ENCODE peak calls at places on chromosome 20, in six cellular contexts. H, K, T, R, W and S are unnamed samples. For H3K4me1, the result is how much of the 10 kb centered on the place peaks cover.

GRCh38 chr20:3687655-3688054 is 5.8 kb upstream of the ADAM33 start:
- DNase-seq in T (no peak), W (no peak), H (no peak), R (peak), K (no peak), S (no peak)

GRCh38 chr20:44020406-44021148 is 105.9 kb downstream of the TOX2 start:
- DNase-seq in R (no peak), T (no peak), W (no peak), K (peak), H (no peak), S (peak)

GRCh38 chr20:59439243-59439642 is 138.8 kb downstream of the EDN3 start:
- DNase-seq in H (no peak), T (peak), K (no peak), W (no peak), R (no peak), S (no peak)

GRCh38 chr20:47680804-47681529 is 104.3 kb downstream of the SULF2 start:
- DNase-seq in R (no peak), K (no peak), T (no peak), H (no peak), W (no peak), S (no peak)

GRCh38 chr20:63167026-63167917 is 48.7 kb downstream of the YTHDF1 start:
- DNase-seq in R (no peak), T (no peak), K (no peak), H (no peak), W (peak), S (peak)

GRCh38 chr20:48421547-48421946 is 406.3 kb downstream of the PREX1 start:
- DNase-seq in T (no peak), K (no peak), R (no peak), H (no peak), W (no peak), S (peak)

GRCh38 chr20:7637184-7637583 is 303.1 kb downstream of the HAO1 start:
- DNase-seq in K (no peak), R (no peak), H (no peak), T (no peak), W (no peak), S (no peak)

GRCh38 chr20:21557246-21557982 is 43.5 kb upstream of the NKX2-2 start:
- DNase-seq in R (no peak), T (no peak), K (no peak), W (no peak), H (no peak), S (no peak)

GRCh38 chr20:41696428-41696827 is 78.3 kb upstream of the CHD6 start:
- DNase-seq in K (peak), W (no peak), H (no peak), T (no peak), R (no peak), S (no peak)

GRCh38 chr20:25750765-25751696 is 54.4 kb upstream of the ZNF337 start:
- DNase-seq in K (no peak), T (peak), R (peak), H (peak), W (peak), S (no peak)

GRCh38 chr20:25253606-25254275 is 5.9 kb downstream of the PYGB start:
- DNase-seq in H (no peak), K (no peak), T (no peak), R (no peak), W (no peak), S (no peak)

GRCh38 chr20:57288676-57289075 is 22.2 kb upstream of the BMP7 start:
- DNase-seq in H (no peak), T (no peak), K (no peak), W (no peak), R (no peak), S (no peak)

GRCh38 chr20:11048739-11049138 is 374.9 kb upstream of the JAG1 start:
- DNase-seq in T (no peak), R (no peak), K (no peak), W (no peak), H (no peak), S (no peak)

GRCh38 chr20:24792641-24793495 is 156.2 kb upstream of the CST7 start:
- DNase-seq in R (no peak), K (no peak), W (no peak), T (no peak), H (no peak), S (no peak)

GRCh38 chr20:52104546-52105044 is 87.0 kb downstream of the ZFP64 start:
- DNase-seq in T (no peak), R (no peak), W (no peak), K (no peak), H (no peak), S (peak)

GRCh38 chr20:20233041-20233514 is 134.8 kb upstream of the INSM1 start:
- DNase-seq in H (no peak), W (no peak), R (no peak), T (no peak), K (no peak), S (no peak)

GRCh38 chr20:24742436-24742835 is 206.6 kb upstream of the CST7 start:
- DNase-seq in R (no peak), W (no peak), H (no peak), T (no peak), K (no peak), S (no peak)

GRCh38 chr20:1624811-1625690 is 5.2 kb upstream of the SIRPB1 start:
- DNase-seq in H (no peak), T (no peak), R (no peak), K (no peak), W (no peak), S (no peak)

GRCh38 chr20:25040438-25040831 is 17.5 kb downstream of the ACSS1 start:
- DNase-seq in K (no peak), W (no peak), R (peak), T (peak), H (no peak), S (no peak)

GRCh38 chr20:53050338-53050737 is 78.2 kb downstream of the TSHZ2 start:
- DNase-seq in H (no peak), K (no peak), R (no peak), T (no peak), W (no peak), S (no peak)

GRCh38 chr20:41645372-41645771 is 27.2 kb upstream of the CHD6 start:
- DNase-seq in T (no peak), K (no peak), R (no peak), H (no peak), W (no peak), S (peak)

GRCh38 chr20:47610247-47610944 is 108.7 kb downstream of the NCOA3 start:
- DNase-seq in R (no peak), W (no peak), K (peak), T (peak), H (no peak), S (no peak)

GRCh38 chr20:33693274-33693673 is 7.1 kb upstream of the E2F1 start:
- DNase-seq in W (no peak), R (no peak), T (no peak), H (no peak), K (no peak), S (no peak)

GRCh38 chr20:33696448-33696847 is 10.3 kb upstream of the E2F1 start:
- DNase-seq in W (no peak), T (no peak), R (no peak), K (no peak), H (no peak), S (no peak)

GRCh38 chr20:33694666-33695065 is 8.5 kb upstream of the E2F1 start:
- DNase-seq in K (no peak), W (no peak), T (no peak), H (no peak), R (no peak), S (no peak)

GRCh38 chr20:33697129-33697528 is 10.9 kb upstream of the E2F1 start:
- DNase-seq in H (no peak), R (peak), K (peak), T (peak), W (peak), S (no peak)

GRCh38 chr20:33693741-33694645 is 7.8 kb upstream of the E2F1 start:
- DNase-seq in W (peak), T (peak), K (no peak), H (no peak), R (peak), S (no peak)
- TF ChIP-seq CTCF in W (no peak), T (no peak), K (no peak), H (no peak), R (no peak), S (no peak)

GRCh38 chr20:31572042-31572700 is 32.9 kb upstream of the ID1 start:
- DNase-seq in T (no peak), W (no peak), K (no peak), H (no peak), R (no peak), S (no peak)
- H3K4me3 ChIP-seq in T (peak), W (peak), K (peak), H (peak), R (peak), S (no peak)

DNA sequence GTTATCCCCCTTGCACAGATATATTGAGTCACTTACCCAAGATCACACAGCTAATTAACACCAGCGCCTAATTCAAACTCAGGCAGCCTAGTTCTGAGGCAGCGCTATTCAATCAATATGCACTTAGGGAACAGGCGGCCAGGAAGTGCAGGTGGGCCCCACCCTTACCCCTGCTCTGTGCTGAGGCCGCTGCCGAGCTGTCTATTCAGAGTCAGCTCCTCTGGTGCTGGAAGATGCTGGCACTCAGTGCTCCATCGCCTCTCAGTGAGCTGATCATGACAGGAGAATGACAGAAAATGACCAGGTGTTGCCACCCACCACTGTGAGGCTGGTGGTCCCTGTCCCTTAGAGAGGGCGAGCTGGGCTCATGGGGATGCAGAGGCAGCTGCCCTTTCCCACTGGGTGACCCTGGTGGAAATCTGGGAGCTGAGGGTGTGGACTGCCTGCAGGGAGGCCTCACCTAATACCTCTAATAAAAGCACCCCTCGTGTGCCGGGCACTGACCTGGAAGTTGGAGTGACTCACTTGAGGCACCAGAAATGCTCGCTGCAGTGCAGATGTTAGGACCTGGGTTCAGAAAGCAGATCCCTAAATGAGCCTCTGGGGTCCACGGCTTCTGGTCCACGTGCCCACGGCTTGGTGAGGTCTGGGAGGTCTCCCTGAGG is 42.5 kb upstream of the CD93 start:
- DNase-seq in H (no peak), K (no peak), R (no peak), W (no peak), T (peak), S (peak)
- H3K4me1 ChIP-seq in H (under half), K (under half), R (under half), W (half or more), T (under half), S (under half)

GRCh38 chr20:50632701-50633100 is 58.6 kb downstream of the RIPOR3 start:
- DNase-seq in K (no peak), H (no peak), T (no peak), R (no peak), W (no peak), S (peak)

GRCh38 chr20:50633361-50633760 is 58.0 kb downstream of the RIPOR3 start:
- DNase-seq in W (no peak), H (no peak), T (no peak), K (no peak), R (no peak), S (peak)

GRCh38 chr20:50635676-50636600 is 55.4 kb downstream of the RIPOR3 start:
- DNase-seq in T (peak), K (peak), H (peak), W (peak), R (peak), S (peak)

GRCh38 chr20:50635014-50635557 is 56.3 kb downstream of the RIPOR3 start:
- DNase-seq in W (no peak), K (no peak), H (no peak), R (no peak), T (no peak), S (no peak)

GRCh38 chr20:50634191-50634590 is 57.2 kb downstream of the RIPOR3 start:
- DNase-seq in T (no peak), K (no peak), H (no peak), W (no peak), R (no peak), S (no peak)
- TF ChIP-seq CTCF in T (no peak), K (no peak), H (no peak), W (no peak), R (no peak), S (no peak)

GRCh38 chr20:50813101-50813643 is 18.3 kb downstream of the BCAS4 start:
- DNase-seq in W (no peak), R (no peak), K (no peak), T (no peak), H (no peak), S (no peak)

GRCh38 chr20:50813801-50814200 is 18.9 kb downstream of the BCAS4 start:
- DNase-seq in W (no peak), H (no peak), K (no peak), R (no peak), T (no peak), S (no peak)

GRCh38 chr20:50806126-50806768 is 11.4 kb downstream of the BCAS4 start:
- DNase-seq in R (no peak), T (no peak), H (no peak), K (no peak), W (no peak), S (no peak)

GRCh38 chr20:50810842-50811241 is 16.0 kb downstream of the BCAS4 start:
- DNase-seq in K (no peak), T (no peak), W (no peak), R (no peak), H (no peak), S (no peak)

DNA sequence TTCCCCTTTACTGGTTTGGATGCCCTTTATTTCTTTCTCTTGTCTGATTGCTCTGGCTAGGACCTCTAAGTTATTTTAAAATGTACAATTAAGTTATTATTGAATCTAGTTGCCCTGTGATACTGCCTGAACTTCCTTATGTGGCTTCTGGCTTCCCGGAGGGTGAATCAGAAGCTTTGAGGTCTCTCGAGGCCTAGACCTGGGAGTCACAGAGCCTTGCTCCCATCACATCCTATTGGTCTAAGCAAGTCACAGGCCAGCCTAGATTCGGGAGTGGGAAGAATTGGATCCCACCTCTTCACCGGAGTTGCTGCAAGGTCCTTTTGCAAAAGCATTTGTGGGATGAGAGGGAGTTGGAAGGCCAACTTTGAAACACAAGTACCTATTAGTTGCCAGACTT is 15.2 kb downstream of the BCAS4 start:
- DNase-seq in W (no peak), H (no peak), R (no peak), T (no peak), K (no peak), S (no peak)
- H3K4me3 ChIP-seq in W (no peak), H (no peak), R (no peak), T (no peak), K (no peak), S (no peak)